ENCODE peak calls at places on chromosomes 6 and 20, in four cellular contexts. R, W, M and Y are unnamed samples.

GRCh38 chr6:43737272-43738081 is 32.5 kb upstream of the VEGFA start:
- DNase-seq in R (no peak), W (no peak), M (no peak), Y (no peak)

GRCh38 chr20:3777726-3778629 is 3.3 kb downstream of the SPEF1 start:
- DNase-seq in R (peak; percentile 6), W (no peak), M (no peak), Y (no peak)

GRCh38 chr20:52103469-52103910 is 88.1 kb downstream of the ZFP64 start:
- DNase-seq in R (peak; percentile 61), W (no peak), M (no peak), Y (no peak)

GRCh38 chr6:170108890-170109587 is 181.8 kb downstream of the DLL1 start:
- DNase-seq in R (no peak), W (no peak), M (no peak), Y (no peak)

GRCh38 chr6:112690497-112691202 is 343.5 kb downstream of the RFPL4B start:
- DNase-seq in R (peak; percentile 28), W (no peak), M (no peak), Y (peak; percentile 5)

GRCh38 chr20:43409041-43409913 is 48.4 kb upstream of the SRSF6 start:
- DNase-seq in R (peak; percentile 31), W (no peak), M (peak; percentile 44), Y (peak; percentile 19)

GRCh38 chr20:6767536-6768227 is at the start of gene BMP2:
- DNase-seq in R (no peak), W (peak; percentile 9), M (peak; percentile 71), Y (peak; percentile 30)

GRCh38 chr6:50071921-50072320 is 22.2 kb upstream of the DEFB112 start:
- DNase-seq in R (no peak), W (no peak), M (no peak), Y (no peak)

GRCh38 chr6:109024784-109025183 is 69.9 kb downstream of the SESN1 start:
- DNase-seq in R (no peak), W (no peak), M (no peak), Y (no peak)

GRCh38 chr6:25851961-25852360 is 20.1 kb upstream of the SLC17A1 start:
- DNase-seq in R (no peak), W (no peak), M (no peak), Y (no peak)